ENCODE peak calls at places on chromosomes 7 and 10, in six cellular contexts. One of them, this sample, is unnamed.

GRCh38 chr10:75032813-75033212 is 78.6 kb upstream of the SAMD8 start:
- DNase-seq in Panc1: no peak
- DNase-seq in esophagus squamous epithelium: no peak
- DNase-seq in astrocyte: no peak
- DNase-seq in heart right ventricle: no peak
- DNase-seq in endodermal cell: no peak
- DNase-seq in this sample: no peak

GRCh38 chr7:91020611-91021385 is 243.4 kb upstream of the FZD1 start:
- DNase-seq in heart right ventricle: no peak
- DNase-seq in endodermal cell: no peak
- DNase-seq in astrocyte: peak; percentile 55
- DNase-seq in esophagus squamous epithelium: no peak
- DNase-seq in Panc1: no peak
- DNase-seq in this sample: no peak

GRCh38 chr7:117875566-117875965 is 2.3 kb upstream of the CTTNBP2 start:
- DNase-seq in heart right ventricle: no peak
- DNase-seq in esophagus squamous epithelium: no peak
- DNase-seq in endodermal cell: peak; percentile 83
- DNase-seq in astrocyte: no peak
- DNase-seq in Panc1: no peak
- DNase-seq in this sample: no peak

GRCh38 chr7:39621784-39622411 is 1.5 kb upstream of the RALA start:
- DNase-seq in heart right ventricle: no peak
- DNase-seq in Panc1: no peak
- DNase-seq in esophagus squamous epithelium: no peak
- DNase-seq in astrocyte: peak; percentile 50
- DNase-seq in endodermal cell: no peak
- DNase-seq in this sample: no peak

GRCh38 chr10:97081621-97082235 is 104.0 kb downstream of the SLIT1 start:
- DNase-seq in esophagus squamous epithelium: no peak
- DNase-seq in heart right ventricle: peak; percentile 50
- DNase-seq in astrocyte: peak; percentile 37
- DNase-seq in Panc1: peak; percentile 45
- DNase-seq in endodermal cell: peak; percentile 94
- DNase-seq in this sample: peak; percentile 39

GRCh38 chr7:20206104-20206896 is 10.9 kb downstream of the MACC1 start:
- DNase-seq in endodermal cell: no peak
- DNase-seq in esophagus squamous epithelium: no peak
- DNase-seq in astrocyte: no peak
- DNase-seq in heart right ventricle: no peak
- DNase-seq in Panc1: no peak
- DNase-seq in this sample: no peak

GRCh38 chr7:25828468-25828867 is 323.5 kb upstream of the NFE2L3 start:
- DNase-seq in endodermal cell: no peak
- DNase-seq in heart right ventricle: no peak
- DNase-seq in esophagus squamous epithelium: no peak
- DNase-seq in astrocyte: no peak
- DNase-seq in Panc1: no peak
- DNase-seq in this sample: no peak

GRCh38 chr7:117083648-117084047 is 130.3 kb downstream of the ST7 start:
- DNase-seq in astrocyte: no peak
- DNase-seq in endodermal cell: no peak
- DNase-seq in Panc1: no peak
- DNase-seq in esophagus squamous epithelium: no peak
- DNase-seq in heart right ventricle: no peak
- DNase-seq in this sample: no peak

GRCh38 chr7:118239014-118239413 is 14.5 kb downstream of the ANKRD7 start:
- DNase-seq in astrocyte: no peak
- DNase-seq in heart right ventricle: no peak
- DNase-seq in endodermal cell: peak; percentile 80
- DNase-seq in Panc1: no peak
- DNase-seq in esophagus squamous epithelium: no peak
- DNase-seq in this sample: no peak

GRCh38 chr7:18464830-18465229 is 30.7 kb upstream of the HDAC9 start:
- DNase-seq in esophagus squamous epithelium: no peak
- DNase-seq in heart right ventricle: no peak
- DNase-seq in endodermal cell: no peak
- DNase-seq in Panc1: no peak
- DNase-seq in astrocyte: no peak
- DNase-seq in this sample: no peak

GRCh38 chr7:27921081-27921836 is 181.3 kb downstream of the TAX1BP1 start:
- DNase-seq in astrocyte: peak; percentile 69
- DNase-seq in endodermal cell: peak; percentile 71
- DNase-seq in esophagus squamous epithelium: no peak
- DNase-seq in Panc1: peak; percentile 61
- DNase-seq in heart right ventricle: peak; percentile 51
- DNase-seq in this sample: no peak

GRCh38 chr7:126483972-126484371 is 768.8 kb downstream of the GRM8 start:
- DNase-seq in heart right ventricle: no peak
- DNase-seq in astrocyte: no peak
- DNase-seq in endodermal cell: no peak
- DNase-seq in esophagus squamous epithelium: no peak
- DNase-seq in Panc1: no peak
- DNase-seq in this sample: no peak

GRCh38 chr10:58701398-58702135 is 188.9 kb downstream of the BICC1 start:
- DNase-seq in Panc1: no peak
- DNase-seq in esophagus squamous epithelium: no peak
- DNase-seq in heart right ventricle: peak; percentile 24
- DNase-seq in astrocyte: peak; percentile 86
- DNase-seq in endodermal cell: no peak
- DNase-seq in this sample: no peak

DNA sequence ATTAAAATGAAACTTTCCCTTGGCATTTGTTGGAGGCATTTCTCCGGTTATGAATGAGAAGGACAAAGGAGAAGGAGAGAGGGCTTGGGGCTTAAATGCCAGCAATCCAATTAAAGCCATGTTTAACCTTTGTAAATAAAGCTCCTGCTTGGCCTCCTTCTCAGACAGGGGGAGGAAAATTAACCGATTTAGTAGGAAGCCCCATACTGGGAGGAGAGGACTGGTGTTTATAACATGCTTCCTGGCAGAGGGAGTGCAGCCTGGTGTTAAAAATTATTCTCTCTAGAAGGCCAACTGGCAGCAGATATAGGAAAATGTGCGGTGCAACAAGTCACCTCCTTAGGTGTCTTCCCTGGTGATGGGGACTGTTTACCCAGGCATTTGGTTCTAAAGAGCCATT is 846.4 kb downstream of the TYW1 start:
- DNase-seq in endodermal cell: no peak
- DNase-seq in astrocyte: no peak
- DNase-seq in Panc1: no peak
- DNase-seq in esophagus squamous epithelium: no peak
- DNase-seq in heart right ventricle: no peak
- DNase-seq in this sample: no peak
- H3K27ac ChIP-seq in endodermal cell: no peak overlapping the region
- H3K27ac ChIP-seq in astrocyte: no peak overlapping the region
- H3K27ac ChIP-seq in Panc1: no peak overlapping the region
- H3K27ac ChIP-seq in esophagus squamous epithelium: no peak overlapping the region
- H3K27ac ChIP-seq in heart right ventricle: no peak overlapping the region
- H3K27ac ChIP-seq in this sample: no peak overlapping the region

DNA sequence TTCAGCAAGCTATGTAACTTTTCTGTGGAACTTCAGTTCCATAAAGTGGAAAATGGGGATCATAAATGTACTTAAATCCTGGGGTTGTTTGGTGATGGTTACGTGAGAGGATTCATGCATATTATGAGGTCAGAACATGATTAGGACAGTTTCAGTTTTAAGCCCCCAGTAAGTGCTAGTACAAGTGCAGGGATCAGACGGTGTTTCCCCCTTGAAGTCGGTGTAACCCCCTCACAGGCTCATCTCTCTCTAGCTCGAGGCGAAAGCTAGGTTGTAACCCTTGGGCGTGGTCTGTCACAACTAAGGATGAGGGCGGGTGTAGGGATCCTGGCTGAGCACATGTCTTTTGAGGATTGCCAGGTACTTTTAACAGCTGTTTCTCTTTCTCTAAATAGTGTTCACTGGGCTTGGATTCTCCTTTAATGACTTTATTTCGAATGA is 84.7 kb downstream of the SPAG6 start:
- DNase-seq in endodermal cell: no peak
- DNase-seq in esophagus squamous epithelium: no peak
- DNase-seq in heart right ventricle: no peak
- DNase-seq in Panc1: no peak
- DNase-seq in astrocyte: no peak
- DNase-seq in this sample: no peak
- H3K4me1 ChIP-seq in endodermal cell: no peaks in the 10 kb centered on the region
- H3K4me1 ChIP-seq in esophagus squamous epithelium: peaks cover 9% of the 10 kb centered on the region
- H3K4me1 ChIP-seq in heart right ventricle: no peaks in the 10 kb centered on the region
- H3K4me1 ChIP-seq in Panc1: peaks cover 9% of the 10 kb centered on the region
- H3K4me1 ChIP-seq in astrocyte: peaks cover 26% of the 10 kb centered on the region
- H3K4me1 ChIP-seq in this sample: peaks cover 10% of the 10 kb centered on the region

DNA sequence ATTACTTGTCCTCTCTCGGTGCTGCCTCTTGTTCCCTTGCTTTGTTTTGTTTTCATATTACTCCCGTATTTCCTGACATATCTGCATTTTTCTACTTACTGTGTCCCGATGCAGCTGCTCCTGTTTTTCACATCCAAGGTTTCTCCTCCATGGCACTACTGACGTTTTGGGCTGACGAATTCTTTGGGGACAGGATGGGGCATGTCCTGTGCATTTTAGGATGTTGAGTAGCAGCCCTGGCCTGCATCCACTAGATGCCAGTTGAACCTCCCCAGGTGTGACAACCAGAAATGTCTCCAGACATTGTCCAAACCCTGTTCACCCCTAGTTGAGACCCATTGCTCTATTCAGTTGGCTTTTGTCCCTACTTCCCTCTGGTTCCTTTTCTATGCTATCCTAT is 12.4 kb downstream of the ZNF789 start:
- DNase-seq in astrocyte: no peak
- DNase-seq in esophagus squamous epithelium: no peak
- DNase-seq in heart right ventricle: no peak
- DNase-seq in Panc1: no peak
- DNase-seq in endodermal cell: no peak
- DNase-seq in this sample: no peak
- H3K27ac ChIP-seq in astrocyte: no peak overlapping the region
- H3K27ac ChIP-seq in esophagus squamous epithelium: no peak overlapping the region
- H3K27ac ChIP-seq in heart right ventricle: no peak overlapping the region
- H3K27ac ChIP-seq in Panc1: no peak overlapping the region
- H3K27ac ChIP-seq in endodermal cell: no peak overlapping the region
- H3K27ac ChIP-seq in this sample: no peak overlapping the region

GRCh38 chr10:12341526-12341925 is 7.8 kb upstream of the CAMK1D start:
- DNase-seq in esophagus squamous epithelium: no peak
- DNase-seq in heart right ventricle: no peak
- DNase-seq in endodermal cell: no peak
- DNase-seq in Panc1: no peak
- DNase-seq in astrocyte: no peak
- DNase-seq in this sample: no peak
- H3K4me1 ChIP-seq in esophagus squamous epithelium: no peaks in the 10 kb centered on the region
- H3K4me1 ChIP-seq in heart right ventricle: no peaks in the 10 kb centered on the region
- H3K4me1 ChIP-seq in endodermal cell: no peaks in the 10 kb centered on the region
- H3K4me1 ChIP-seq in Panc1: no peaks in the 10 kb centered on the region
- H3K4me1 ChIP-seq in astrocyte: peaks cover 16% of the 10 kb centered on the region
- H3K4me1 ChIP-seq in this sample: no peaks in the 10 kb centered on the region

GRCh38 chr10:93992400-93993030 is 1.2 kb upstream of the PLCE1 start:
- DNase-seq in Panc1: no peak
- DNase-seq in heart right ventricle: no peak
- DNase-seq in endodermal cell: peak; percentile 50
- DNase-seq in astrocyte: no peak
- DNase-seq in esophagus squamous epithelium: no peak
- DNase-seq in this sample: no peak

GRCh38 chr10:93991596-93992284 is 2.0 kb upstream of the PLCE1 start:
- DNase-seq in endodermal cell: peak; percentile 84
- DNase-seq in heart right ventricle: peak; percentile 65
- DNase-seq in esophagus squamous epithelium: no peak
- DNase-seq in astrocyte: peak; percentile 82
- DNase-seq in Panc1: no peak
- DNase-seq in this sample: peak; percentile 61

GRCh38 chr10:93993414-93993781 is 333 bp upstream of the PLCE1 start:
- DNase-seq in Panc1: no peak
- DNase-seq in esophagus squamous epithelium: no peak
- DNase-seq in astrocyte: no peak
- DNase-seq in endodermal cell: peak; percentile 65
- DNase-seq in heart right ventricle: no peak
- DNase-seq in this sample: no peak

GRCh38 chr10:93993782-93994668 is at the start of gene PLCE1:
- DNase-seq in astrocyte: no peak
- DNase-seq in Panc1: no peak
- DNase-seq in esophagus squamous epithelium: no peak
- DNase-seq in heart right ventricle: peak; percentile 46
- DNase-seq in endodermal cell: peak; percentile 83
- DNase-seq in this sample: peak; percentile 38

GRCh38 chr10:93991101-93991500 is 2.6 kb upstream of the PLCE1 start:
- DNase-seq in Panc1: no peak
- DNase-seq in esophagus squamous epithelium: no peak
- DNase-seq in endodermal cell: no peak
- DNase-seq in heart right ventricle: no peak
- DNase-seq in astrocyte: no peak
- DNase-seq in this sample: no peak
- H3K27ac ChIP-seq in Panc1: peak overlapping the region; percentile 97
- H3K27ac ChIP-seq in esophagus squamous epithelium: no peak overlapping the region
- H3K27ac ChIP-seq in endodermal cell: peak overlapping the region; percentile 69
- H3K27ac ChIP-seq in heart right ventricle: peak overlapping the region; percentile 54
- H3K27ac ChIP-seq in astrocyte: no peak overlapping the region
- H3K27ac ChIP-seq in this sample: peak overlapping the region; percentile 77

GRCh38 chr7:44882899-44883298 is 2.4 kb downstream of the PURB start:
- DNase-seq in esophagus squamous epithelium: no peak
- DNase-seq in astrocyte: peak; percentile 21
- DNase-seq in heart right ventricle: no peak
- DNase-seq in endodermal cell: no peak
- DNase-seq in Panc1: no peak
- DNase-seq in this sample: no peak
- H3K4me1 ChIP-seq in esophagus squamous epithelium: peaks cover 56% of the 10 kb centered on the region
- H3K4me1 ChIP-seq in astrocyte: peaks cover 31% of the 10 kb centered on the region
- H3K4me1 ChIP-seq in heart right ventricle: peaks cover 9% of the 10 kb centered on the region
- H3K4me1 ChIP-seq in endodermal cell: peaks cover 6% of the 10 kb centered on the region
- H3K4me1 ChIP-seq in Panc1: peaks cover 42% of the 10 kb centered on the region
- H3K4me1 ChIP-seq in this sample: peaks cover 81% of the 10 kb centered on the region

GRCh38 chr10:63697956-63698814 is 177.0 kb downstream of the REEP3 start:
- DNase-seq in esophagus squamous epithelium: no peak
- DNase-seq in astrocyte: no peak
- DNase-seq in endodermal cell: no peak
- DNase-seq in heart right ventricle: no peak
- DNase-seq in Panc1: no peak
- DNase-seq in this sample: no peak

GRCh38 chr10:63699785-63700184 is 178.6 kb downstream of the REEP3 start:
- DNase-seq in heart right ventricle: peak; percentile 57
- DNase-seq in endodermal cell: no peak
- DNase-seq in astrocyte: peak; percentile 72
- DNase-seq in Panc1: no peak
- DNase-seq in esophagus squamous epithelium: no peak
- DNase-seq in this sample: no peak

GRCh38 chr10:63700935-63701263 is 179.7 kb downstream of the REEP3 start:
- DNase-seq in heart right ventricle: no peak
- DNase-seq in astrocyte: peak; percentile 42
- DNase-seq in Panc1: no peak
- DNase-seq in endodermal cell: no peak
- DNase-seq in esophagus squamous epithelium: no peak
- DNase-seq in this sample: no peak

GRCh38 chr10:63700209-63700934 is 179.2 kb downstream of the REEP3 start:
- DNase-seq in heart right ventricle: no peak
- DNase-seq in Panc1: peak; percentile 87
- DNase-seq in endodermal cell: no peak
- DNase-seq in esophagus squamous epithelium: no peak
- DNase-seq in astrocyte: peak; percentile 99
- DNase-seq in this sample: no peak

GRCh38 chr10:63698815-63699205 is 177.6 kb downstream of the REEP3 start:
- DNase-seq in esophagus squamous epithelium: no peak
- DNase-seq in heart right ventricle: no peak
- DNase-seq in astrocyte: peak; percentile 61
- DNase-seq in Panc1: no peak
- DNase-seq in endodermal cell: no peak
- DNase-seq in this sample: no peak
- H3K27ac ChIP-seq in esophagus squamous epithelium: peak overlapping the region; percentile 88
- H3K27ac ChIP-seq in heart right ventricle: peak overlapping the region; percentile 81
- H3K27ac ChIP-seq in astrocyte: no peak overlapping the region
- H3K27ac ChIP-seq in Panc1: peak overlapping the region; percentile 84
- H3K27ac ChIP-seq in endodermal cell: no peak overlapping the region
- H3K27ac ChIP-seq in this sample: peak overlapping the region; percentile 87